ENCODE peak calls at places on chromosomes 12 and 14, in four cellular contexts. P, T, X and C are unnamed samples.

GRCh38 chr14:89040080-89040437 is 215.6 kb downstream of the TTC8 start:
- DNase-seq in P (no peak), T (no peak), X (no peak), C (no peak)

GRCh38 chr12:13981296-13981962 is at the start of gene GRIN2B:
- DNase-seq in P (peak; percentile 91), T (no peak), X (peak; percentile 43), C (peak; percentile 13)

GRCh38 chr14:50362791-50363733 is 33.6 kb downstream of the CDKL1 start:
- DNase-seq in P (no peak), T (no peak), X (no peak), C (peak; percentile 29)

GRCh38 chr14:53325176-53325806 is 172.2 kb upstream of the DDHD1 start:
- DNase-seq in P (no peak), T (no peak), X (no peak), C (no peak)

GRCh38 chr12:114834621-114835020 is 150.6 kb upstream of the TBX3 start:
- DNase-seq in P (no peak), T (no peak), X (no peak), C (peak; percentile 60)

GRCh38 chr12:3130053-3130805 is 53.0 kb downstream of the TSPAN9 start:
- DNase-seq in P (no peak), T (no peak), X (no peak), C (no peak)

GRCh38 chr12:47082963-47083621 is 3.3 kb upstream of the AMIGO2 start:
- DNase-seq in P (no peak), T (no peak), X (no peak), C (peak; percentile 81)

GRCh38 chr14:39469094-39469710 is 37.0 kb upstream of the FBXO33 start:
- DNase-seq in P (no peak), T (no peak), X (no peak), C (no peak)

GRCh38 chr12:98519257-98519907 is 4.0 kb downstream of the TMPO start:
- DNase-seq in P (no peak), T (no peak), X (no peak), C (no peak)

GRCh38 chr12:851913-852312 is 97.6 kb downstream of the RAD52 start:
- DNase-seq in P (no peak), T (no peak), X (no peak), C (peak; percentile 50)

GRCh38 chr14:66038214-66038977 is 447.8 kb upstream of the CCDC196 start:
- DNase-seq in P (no peak), T (no peak), X (no peak), C (peak; percentile 67)

GRCh38 chr12:14714437-14714836 is 18.0 kb upstream of the GUCY2C start:
- DNase-seq in P (no peak), T (no peak), X (no peak), C (no peak)

GRCh38 chr12:12405882-12406281 is 49.0 kb downstream of the BORCS5 start:
- DNase-seq in P (no peak), T (peak; percentile 57), X (no peak), C (no peak)

GRCh38 chr12:3743803-3744202 is 9.1 kb downstream of the CRACR2A start:
- DNase-seq in P (no peak), T (no peak), X (no peak), C (peak; percentile 31)

GRCh38 chr12:106883421-106883820 is 72.3 kb upstream of the TMEM263 start:
- DNase-seq in P (no peak), T (no peak), X (no peak), C (no peak)

GRCh38 chr12:48917857-48918537 is 7.3 kb downstream of the FKBP11 start:
- DNase-seq in P (no peak), T (no peak), X (no peak), C (peak; percentile 50)